ENCODE peak calls at places on chromosomes 16 and 17, in seven cellular contexts. H is CD8-positive, alpha-beta T cell; I is fibroblast of the conjunctiva; P is stimulated activated CD4-positive, alpha-beta T cell treated with anti-CD3 and anti-CD28 coated beads, TNF-alpha, amount 100 ng/mL, for 4 hours; N is glutamatergic neuron; X is mesendoderm; T is skeletal muscle cell. W is an unnamed sample.

GRCh38 chr17:43599835-43600234 is 53.7 kb upstream of the ETV4 start:
- DNase-seq in H (no peak), I (peak), P (no peak), N (no peak), X (no peak), T (peak), W (no peak)

GRCh38 chr17:48593840-48594411 is 347 bp upstream of the HOXB5 start:
- DNase-seq in H (peak), I (peak), P (peak), N (peak), X (peak), T (no peak), W (peak)

GRCh38 chr17:77086433-77087010 is 54.2 kb upstream of the SEC14L1 start:
- DNase-seq in H (peak), I (peak), P (peak), N (peak), X (peak), T (no peak), W (peak)

GRCh38 chr16:630815-631405 is at the start of gene WFIKKN1:
- DNase-seq in H (no peak), I (no peak), P (no peak), N (peak), X (peak), T (no peak), W (peak)

GRCh38 chr17:28928061-28928460 is 23.3 kb downstream of the PHF12 start:
- DNase-seq in H (no peak), I (no peak), P (no peak), N (no peak), X (no peak), T (no peak), W (no peak)

GRCh38 chr17:8574687-8575086 is 55.8 kb downstream of the MYH10 start:
- DNase-seq in H (no peak), I (no peak), P (no peak), N (no peak), X (peak), T (no peak), W (no peak)

GRCh38 chr16:56532714-56533113 is 12.9 kb upstream of the BBS2 start:
- DNase-seq in H (no peak), I (no peak), P (no peak), N (no peak), X (peak), T (no peak), W (peak)

GRCh38 chr17:81049973-81050551 is 15.1 kb downstream of the BAIAP2 start:
- DNase-seq in H (no peak), I (no peak), P (no peak), N (no peak), X (peak), T (no peak), W (no peak)

GRCh38 chr16:88503374-88503770 is 50.3 kb downstream of the ZFPM1 start:
- DNase-seq in H (no peak), I (no peak), P (no peak), N (no peak), X (no peak), T (no peak), W (no peak)

GRCh38 chr16:80540516-80541305 is at the start of gene DYNLRB2:
- DNase-seq in H (peak), I (peak), P (peak), N (peak), X (peak), T (peak), W (peak)

GRCh38 chr17:50274142-50274944 is at the start of gene TMEM92:
- DNase-seq in H (no peak), I (no peak), P (no peak), N (no peak), X (peak), T (no peak), W (peak)

GRCh38 chr16:71933913-71934696 is 38.8 kb downstream of the IST1 start:
- DNase-seq in H (no peak), I (no peak), P (no peak), N (no peak), X (no peak), T (peak), W (no peak)

GRCh38 chr16:69089091-69089912 is 16.2 kb upstream of the HAS3 start:
- DNase-seq in H (peak), I (no peak), P (no peak), N (no peak), X (peak), T (no peak), W (peak)

GRCh38 chr17:15649861-15650391 is 30.4 kb upstream of the FBXW10B start:
- DNase-seq in H (no peak), I (peak), P (no peak), N (no peak), X (peak), T (no peak), W (peak)

GRCh38 chr17:67260051-67260987 is 15.3 kb upstream of the HELZ start:
- DNase-seq in H (no peak), I (peak), P (no peak), N (no peak), X (no peak), T (peak), W (peak)

GRCh38 chr16:50302472-50303005 is 36.2 kb downstream of the ADCY7 start:
- DNase-seq in H (no peak), I (no peak), P (no peak), N (no peak), X (no peak), T (no peak), W (peak)

GRCh38 chr17:20009052-20009301 is 182 bp upstream of the SPECC1 start:
- DNase-seq in H (no peak), I (peak), P (no peak), N (no peak), X (no peak), T (no peak), W (no peak)

GRCh38 chr16:72938426-72939164 is 109.3 kb downstream of the ZFHX3 start:
- DNase-seq in H (no peak), I (peak), P (no peak), N (no peak), X (no peak), T (peak), W (peak)

GRCh38 chr17:81867123-81867951 is 3.8 kb downstream of the ARHGDIA start:
- DNase-seq in H (no peak), I (no peak), P (no peak), N (no peak), X (peak), T (no peak), W (peak)

GRCh38 chr17:42527932-42528331 is 8.1 kb upstream of the NAGLU start:
- DNase-seq in H (no peak), I (no peak), P (no peak), N (no peak), X (no peak), T (no peak), W (no peak)

GRCh38 chr17:27407916-27408846 is 48.1 kb upstream of the KSR1 start:
- DNase-seq in H (no peak), I (peak), P (no peak), N (no peak), X (peak), T (peak), W (no peak)

GRCh38 chr17:57588086-57588485 is 157.0 kb downstream of the CCDC182 start:
- DNase-seq in H (no peak), I (no peak), P (no peak), N (no peak), X (peak), T (no peak), W (peak)

GRCh38 chr17:72280881-72281280 is 160.1 kb downstream of the SOX9 start:
- DNase-seq in H (no peak), I (no peak), P (no peak), N (no peak), X (no peak), T (no peak), W (no peak)

GRCh38 chr16:59878479-59878878 is 1144.4 kb upstream of the GOT2 start:
- DNase-seq in H (no peak), I (peak), P (no peak), N (no peak), X (no peak), T (peak), W (no peak)

GRCh38 chr16:1763521-1764511 is 7.5 kb downstream of the NME3 start:
- DNase-seq in H (no peak), I (no peak), P (no peak), N (peak), X (peak), T (no peak), W (peak)

GRCh38 chr17:77424585-77425344 is 284.0 kb downstream of the SEC14L1 start:
- DNase-seq in H (no peak), I (peak), P (no peak), N (no peak), X (no peak), T (peak), W (peak)

GRCh38 chr17:49920370-49920769 is 48.6 kb upstream of the DLX4 start:
- DNase-seq in H (no peak), I (no peak), P (no peak), N (no peak), X (no peak), T (no peak), W (peak)